ENCODE peak calls at places on chromosomes 6 and 20, in seven cellular contexts. Z is cardiac muscle cell; W is NT2/D1; P is uterus; D is naive thymus-derived CD4-positive, alpha-beta T cell; F is stomach; I is OCI-LY7. G is an unnamed sample. For H3K4me1, the result is how much of the 10 kb centered on the place peaks cover.

GRCh38 chr20:40339661-40340449 is 349.2 kb downstream of the MAFB start:
- DNase-seq in W (no peak), D (no peak), P (no peak), Z (no peak), F (no peak), I (no peak), G (no peak)

GRCh38 chr6:125945378-125946141 is 11.0 kb upstream of the HINT3 start:
- DNase-seq in W (no peak), F (no peak), I (no peak), Z (peak), P (no peak), D (no peak), G (no peak)

GRCh38 chr6:83155794-83156193 is 37.3 kb downstream of the PGM3 start:
- DNase-seq in D (no peak), W (no peak), Z (no peak), P (no peak), I (no peak), F (no peak), G (no peak)

GRCh38 chr6:25138697-25139051 is 140.5 kb upstream of the CARMIL1 start:
- DNase-seq in Z (no peak), W (no peak), P (no peak), D (peak), F (no peak), I (peak), G (no peak)

GRCh38 chr6:71209206-71209605 is 79.4 kb upstream of the OGFRL1 start:
- DNase-seq in Z (no peak), D (no peak), W (no peak), I (no peak), P (no peak), F (no peak), G (no peak)

GRCh38 chr6:129683606-129684322 is 26.2 kb downstream of the ARHGAP18 start:
- DNase-seq in P (peak), D (peak), F (peak), Z (peak), W (peak), I (peak), G (no peak)

GRCh38 chr6:137933696-137934095 is 66.6 kb downstream of the TNFAIP3 start:
- DNase-seq in I (no peak), W (no peak), Z (peak), P (peak), D (no peak), F (no peak), G (no peak)

GRCh38 chr6:56293756-56294155 is 46.4 kb upstream of the COL21A1 start:
- DNase-seq in I (no peak), W (no peak), Z (no peak), P (no peak), F (no peak), D (no peak), G (no peak)

GRCh38 chr6:125787791-125788190 is 3.0 kb upstream of the NCOA7 start:
- DNase-seq in D (no peak), P (no peak), W (no peak), Z (peak), F (peak), I (peak), G (no peak)

GRCh38 chr6:125839471-125839870 is 48.7 kb downstream of the NCOA7 start:
- DNase-seq in W (no peak), D (no peak), F (no peak), I (no peak), Z (peak), P (no peak), G (no peak)

GRCh38 chr6:82040405-82041221 is 206.9 kb downstream of the IBTK start:
- DNase-seq in I (peak), F (no peak), W (peak), Z (peak), D (no peak), P (peak), G (peak)

GRCh38 chr6:44000164-44000842 is 126.9 kb downstream of the MRPL14 start:
- DNase-seq in Z (no peak), W (no peak), D (no peak), F (no peak), I (peak), P (no peak), G (no peak)

GRCh38 chr20:58647814-58648501 is 3.1 kb upstream of the STX16 start:
- DNase-seq in D (no peak), W (no peak), P (no peak), Z (peak), F (no peak), I (no peak), G (no peak)

GRCh38 chr20:38725959-38726848 is 1.9 kb downstream of the SLC32A1 start:
- DNase-seq in D (peak), Z (peak), I (no peak), W (peak), F (peak), P (peak), G (no peak)

GRCh38 chr6:38034269-38034914 is 214.9 kb downstream of the ZFAND3 start:
- DNase-seq in Z (peak), F (no peak), P (no peak), I (peak), D (no peak), W (peak), G (no peak)

GRCh38 chr6:155472886-155473285 is 17.2 kb upstream of the NOX3 start:
- DNase-seq in F (no peak), Z (peak), I (no peak), D (no peak), W (no peak), P (no peak), G (no peak)

GRCh38 chr6:56710967-56711366 is 68.3 kb upstream of the DST start:
- DNase-seq in P (no peak), I (no peak), W (no peak), F (no peak), D (no peak), Z (no peak), G (no peak)

GRCh38 chr6:125206389-125206788 is 52.8 kb downstream of the TPD52L1 start:
- DNase-seq in F (no peak), Z (no peak), I (no peak), P (no peak), D (no peak), W (no peak), G (no peak)

GRCh38 chr6:151213352-151213751 is 26.4 kb upstream of the AKAP12 start:
- DNase-seq in W (no peak), Z (no peak), I (no peak), F (no peak), P (no peak), D (no peak), G (no peak)

GRCh38 chr20:50855498-50856474 is 60.9 kb downstream of the BCAS4 start:
- DNase-seq in D (no peak), I (no peak), P (no peak), F (peak), Z (no peak), W (no peak), G (no peak)

GRCh38 chr20:50858525-50858924 is 63.7 kb downstream of the BCAS4 start:
- DNase-seq in Z (no peak), W (no peak), F (no peak), P (no peak), D (no peak), I (no peak), G (no peak)

GRCh38 chr20:50854512-50855249 is 59.8 kb downstream of the BCAS4 start:
- DNase-seq in W (no peak), F (no peak), Z (no peak), D (no peak), I (no peak), P (no peak), G (no peak)

GRCh38 chr20:50857348-50857747 is 62.5 kb downstream of the BCAS4 start:
- DNase-seq in Z (no peak), P (no peak), I (no peak), W (no peak), F (no peak), D (no peak), G (no peak)

GRCh38 chr20:50856475-50857041 is 61.7 kb downstream of the BCAS4 start:
- DNase-seq in I (no peak), F (no peak), D (no peak), P (no peak), Z (no peak), W (no peak), G (no peak)
- H3K4me1 ChIP-seq in I (under half), F (under half), D (under half), P (under half), Z (under half), W (under half), G (under half)

GRCh38 chr6:133241088-133241900 is at the start of gene EYA4:
- DNase-seq in P (no peak), D (no peak), Z (peak), W (no peak), I (no peak), F (no peak), G (no peak)
- H3K4me3 ChIP-seq in P (peak), D (no peak), Z (peak), W (peak), I (no peak), F (peak), G (peak)

DNA sequence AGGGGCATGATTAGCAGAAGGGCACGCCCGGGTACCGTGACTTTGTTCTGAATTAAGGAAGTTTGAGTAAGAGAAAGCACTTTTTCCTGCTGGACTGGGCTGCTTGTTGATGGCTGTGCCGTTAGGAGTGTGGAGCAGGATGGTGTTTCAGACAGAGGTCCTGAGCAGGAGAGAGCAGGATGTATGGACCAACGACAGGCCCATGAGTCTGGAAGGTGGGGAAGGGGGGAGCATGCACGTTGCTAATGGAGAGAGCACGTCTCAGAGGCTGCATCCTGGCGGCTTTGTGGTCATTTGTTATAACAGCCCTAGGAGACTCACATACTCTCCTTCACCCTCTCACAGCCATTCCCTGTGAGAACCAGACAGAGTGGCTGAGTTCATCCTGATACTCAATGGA is 56.8 kb downstream of the PHACTR3 start:
- DNase-seq in F (peak), I (no peak), Z (no peak), D (no peak), P (no peak), W (no peak), G (no peak)
- H3K4me1 ChIP-seq in F (under half), I (under half), Z (under half), D (under half), P (under half), W (under half), G (under half)

DNA sequence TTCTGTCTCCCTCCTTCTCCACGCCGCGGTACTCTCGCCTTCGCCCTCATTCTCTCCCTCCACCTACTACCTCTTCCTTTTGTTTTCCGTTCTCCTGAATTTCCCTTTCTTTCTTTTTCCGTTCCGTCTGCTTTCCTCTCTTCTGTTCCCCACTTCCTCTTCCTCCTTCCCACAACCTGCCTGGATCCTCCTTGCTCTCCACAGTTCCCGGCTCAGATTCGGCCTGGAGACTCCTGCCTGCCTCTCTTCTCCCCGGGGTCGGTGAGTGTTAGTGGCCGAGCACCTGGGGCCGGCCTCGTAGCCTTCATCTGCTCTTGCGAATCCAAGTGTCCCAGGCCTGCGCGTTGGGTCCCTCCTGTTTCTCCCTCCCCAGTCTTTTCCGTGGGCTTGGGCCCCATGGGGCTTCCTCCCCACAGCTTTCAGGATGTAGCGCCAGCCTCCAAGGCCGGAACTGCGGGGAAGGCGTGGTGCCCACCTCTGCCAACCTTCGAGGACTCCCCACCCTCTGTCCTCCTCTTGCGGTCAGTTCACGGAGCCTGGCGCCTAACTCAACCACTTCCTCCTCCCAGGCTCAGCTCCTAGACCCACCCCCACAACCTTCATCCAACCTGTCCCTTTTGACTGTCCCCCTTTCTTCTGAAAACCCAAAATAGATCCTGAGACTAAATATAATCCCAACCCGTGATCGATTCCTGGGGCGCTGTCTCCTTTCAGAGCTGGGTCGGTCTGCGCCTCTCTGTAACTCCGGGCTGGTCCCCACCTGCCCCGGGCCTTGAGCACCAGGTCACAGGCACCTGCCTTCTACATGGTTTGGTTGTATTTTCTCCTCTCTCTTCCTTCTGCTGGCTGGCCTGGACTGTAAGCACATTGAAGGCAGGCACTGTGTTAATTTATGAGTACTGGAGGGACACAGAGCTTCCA is 6.8 kb downstream of the NRN1 start:
- DNase-seq in Z (no peak), W (no peak), P (no peak), D (peak), F (no peak), I (no peak), G (no peak)
- H3K4me3 ChIP-seq in Z (no peak), W (peak), P (no peak), D (no peak), F (peak), I (no peak), G (no peak)

DNA sequence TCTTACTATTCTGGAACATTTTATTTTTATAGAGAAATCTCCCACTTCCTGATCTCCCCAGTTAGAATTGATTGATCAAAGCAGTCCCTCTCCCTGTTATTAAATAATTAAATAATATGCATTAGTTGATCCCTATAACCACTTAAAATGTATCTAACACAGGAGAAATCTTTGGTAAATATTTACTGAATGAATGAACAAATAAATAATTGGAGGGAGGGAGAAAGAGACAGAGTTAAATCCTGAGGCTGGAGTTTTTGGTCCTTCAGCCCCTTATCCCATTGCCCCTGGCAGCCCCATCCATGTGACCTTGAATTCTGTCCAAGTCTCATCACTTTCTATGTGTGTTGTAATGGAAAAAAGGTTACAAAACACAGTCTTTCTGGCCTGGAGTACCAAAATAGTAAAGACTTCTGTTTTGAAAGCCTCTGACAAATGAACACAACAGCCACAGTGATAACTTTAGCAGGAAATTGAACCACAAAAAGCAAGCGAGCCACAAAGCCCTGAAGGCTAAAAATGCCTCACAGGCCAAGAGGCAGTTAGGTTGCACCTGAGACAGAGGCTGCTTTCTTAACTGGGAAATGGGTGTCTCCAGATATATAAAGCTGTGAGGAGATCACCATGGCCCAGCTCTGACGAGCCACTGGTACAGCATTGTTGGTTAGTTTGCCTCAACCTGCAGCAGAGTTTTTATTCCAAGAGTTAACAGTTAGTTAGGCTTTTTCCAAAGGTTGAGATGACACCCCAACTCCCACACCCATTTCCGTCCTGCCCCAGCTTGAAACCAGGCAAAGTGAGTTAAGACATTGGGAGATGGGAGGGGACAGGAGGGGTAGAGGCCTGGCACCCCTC is 11.3 kb downstream of the NT5E start:
- DNase-seq in I (peak), Z (peak), F (no peak), P (peak), D (peak), W (no peak), G (no peak)
- H3K4me1 ChIP-seq in I (under half), Z (under half), F (under half), P (under half), D (under half), W (under half), G (under half)

GRCh38 chr6:111258615-111259088 is 171.3 kb downstream of the SLC16A10 start:
- DNase-seq in I (no peak), Z (peak), P (no peak), W (no peak), D (no peak), F (no peak), G (no peak)
- H3K4me3 ChIP-seq in I (peak), Z (no peak), P (peak), W (no peak), D (peak), F (peak), G (no peak)

GRCh38 chr6:40315055-40315454 is 272.1 kb downstream of the LRFN2 start:
- DNase-seq in I (no peak), Z (no peak), P (no peak), W (no peak), D (no peak), F (no peak), G (no peak)

GRCh38 chr6:40313582-40313981 is 273.6 kb downstream of the LRFN2 start:
- DNase-seq in F (no peak), Z (no peak), D (no peak), P (no peak), W (no peak), I (no peak), G (no peak)

GRCh38 chr6:40308533-40309306 is 278.4 kb downstream of the LRFN2 start:
- DNase-seq in F (peak), I (peak), D (peak), P (peak), Z (peak), W (peak), G (peak)

GRCh38 chr6:40307712-40308111 is 279.5 kb downstream of the LRFN2 start:
- DNase-seq in P (no peak), I (no peak), F (no peak), D (no peak), W (no peak), Z (no peak), G (no peak)

DNA sequence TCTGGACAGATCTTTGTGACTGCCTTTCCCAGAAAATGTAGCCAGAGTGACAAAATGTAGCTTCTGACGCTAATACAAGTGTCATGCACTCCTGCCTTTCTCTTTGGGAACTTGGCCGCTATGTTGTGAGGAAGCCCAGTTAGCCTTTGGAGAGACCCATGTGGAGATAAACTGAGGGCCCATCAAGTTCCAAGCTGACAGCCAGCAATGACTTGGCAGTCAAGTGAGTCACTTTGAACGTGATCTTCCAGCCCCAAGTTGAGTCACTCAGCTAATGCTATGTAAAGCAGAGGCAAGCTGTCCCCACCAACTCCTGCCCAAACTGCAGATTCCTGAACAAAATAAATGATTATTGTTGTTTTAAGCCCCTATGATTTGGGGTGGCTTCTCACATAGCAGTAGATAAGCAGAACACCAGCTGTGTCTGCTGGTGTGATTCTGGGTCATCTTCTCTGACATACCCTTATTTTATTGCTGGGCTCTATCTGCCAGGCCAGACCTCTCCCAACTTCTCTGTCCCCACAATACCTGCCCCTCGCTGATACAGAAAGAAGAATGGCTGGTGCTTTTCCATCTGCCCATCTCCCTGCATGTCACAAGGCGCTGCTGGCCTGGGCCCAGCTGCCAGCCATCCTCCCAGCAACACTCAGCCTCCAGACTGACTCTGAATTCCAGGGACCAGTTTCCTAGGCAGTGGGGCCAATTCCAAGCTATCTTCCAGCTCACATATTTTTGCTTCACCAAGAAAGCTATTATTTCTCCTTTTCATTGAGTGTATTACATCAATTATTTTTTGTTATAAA is 274.8 kb downstream of the LRFN2 start:
- DNase-seq in W (no peak), P (no peak), F (no peak), I (no peak), Z (peak), D (no peak), G (no peak)
- H3K4me1 ChIP-seq in W (under half), P (under half), F (under half), I (under half), Z (under half), D (under half), G (under half)

GRCh38 chr6:110440026-110440425 is 24.7 kb upstream of the DDO start:
- DNase-seq in Z (no peak), F (no peak), I (no peak), W (no peak), D (no peak), P (no peak), G (no peak)
- H3K4me3 ChIP-seq in Z (no peak), F (no peak), I (no peak), W (no peak), D (no peak), P (no peak), G (no peak)

GRCh38 chr6:11722805-11723631 is 55.6 kb downstream of the ADTRP start:
- DNase-seq in Z (no peak), F (no peak), D (peak), I (no peak), P (no peak), W (no peak), G (no peak)
- H3K4me1 ChIP-seq in Z (under half), F (under half), D (under half), I (under half), P (under half), W (under half), G (under half)

G was measured in iPS DF 6.9.